ENCODE peak calls at places on chromosomes 5 and 9, in nine cellular contexts. U is transverse colon, K is IMR-90, I is lower leg skin, L is fibroblast of pulmonary artery, D is omental fat pad, C is epithelial cell of esophagus, H is PC-9, V is mesothelial cell of epicardium. R is an unnamed sample.

GRCh38 chr9:87648606-87649005 is 77.3 kb upstream of the CTSL start:
- DNase-seq in U (no peak), K (no peak), I (no peak), L (no peak), D (no peak), C (no peak), H (no peak), V (no peak), R (no peak)

GRCh38 chr5:68116868-68117411 is 98.6 kb upstream of the PIK3R1 start:
- DNase-seq in U (no peak), K (no peak), I (no peak), L (no peak), D (no peak), C (no peak), H (no peak), V (no peak), R (no peak)

GRCh38 chr9:88230612-88231011 is 92.3 kb upstream of the SPATA31C2 start:
- DNase-seq in U (no peak), K (peak), I (no peak), L (peak), D (no peak), C (peak), H (no peak), V (no peak), R (no peak)

GRCh38 chr5:151595411-151595826 is 4.3 kb upstream of the FAT2 start:
- DNase-seq in U (no peak), K (no peak), I (no peak), L (no peak), D (no peak), C (no peak), H (no peak), V (no peak), R (no peak)

GRCh38 chr9:127133739-127134167 is 11.3 kb upstream of the ANGPTL2 start:
- DNase-seq in U (peak), K (peak), I (peak), L (peak), D (no peak), C (peak), H (no peak), V (peak), R (peak)

GRCh38 chr5:67085616-67086015 is 111.0 kb downstream of the CD180 start:
- DNase-seq in U (no peak), K (no peak), I (no peak), L (no peak), D (no peak), C (peak), H (no peak), V (no peak), R (no peak)

GRCh38 chr9:87713278-87713989 is 12.5 kb upstream of the CTSL start:
- DNase-seq in U (peak), K (peak), I (peak), L (peak), D (peak), C (peak), H (peak), V (no peak), R (no peak)

GRCh38 chr5:56026863-56027300 is 32.1 kb upstream of the IL6ST start:
- DNase-seq in U (no peak), K (peak), I (no peak), L (peak), D (no peak), C (peak), H (no peak), V (no peak), R (no peak)

GRCh38 chr9:124262596-124263045 is 4.9 kb downstream of the NEK6 start:
- DNase-seq in U (no peak), K (peak), I (no peak), L (peak), D (no peak), C (no peak), H (no peak), V (no peak), R (no peak)

DNA sequence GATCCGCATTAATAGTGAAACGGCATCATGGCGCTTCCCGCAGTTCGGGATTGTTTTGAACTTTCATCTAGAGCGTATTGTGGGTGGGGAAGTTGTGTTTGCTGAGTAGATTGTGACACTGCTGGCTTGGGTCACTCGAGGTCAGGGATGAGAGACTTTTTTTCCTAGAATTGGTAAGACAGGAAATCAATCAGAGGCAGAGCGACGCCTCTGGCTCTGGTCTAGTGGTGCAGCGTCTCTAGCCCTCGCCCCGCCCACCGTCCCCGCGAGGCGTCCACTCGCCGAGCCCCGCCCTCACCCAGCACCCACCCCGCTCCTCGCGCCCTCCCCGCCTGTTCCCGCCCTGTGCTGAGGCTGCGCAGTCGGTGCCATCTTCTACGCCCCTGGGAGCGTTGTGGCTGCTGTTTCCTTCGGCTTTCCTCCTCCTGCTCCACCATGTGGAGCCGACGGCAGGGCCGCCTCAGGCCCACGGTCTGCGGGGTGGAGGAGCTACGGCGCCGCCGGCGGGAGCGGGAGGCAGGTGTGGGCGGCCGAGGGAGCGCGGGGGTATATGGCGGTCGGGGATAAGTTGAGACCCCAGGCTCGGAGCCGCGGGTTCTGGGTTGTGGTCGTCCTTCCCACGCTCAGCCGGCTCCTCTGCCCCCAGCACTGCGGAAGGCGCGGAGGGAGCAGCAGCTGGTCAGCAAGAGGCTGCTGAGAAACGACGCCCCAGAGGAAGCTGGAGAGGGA is at the start of gene TMCO6:
- DNase-seq in U (peak), K (peak), I (peak), L (peak), D (peak), C (peak), H (peak), V (peak), R (peak)
- TF ChIP-seq CTCF in U (peak), K (peak), I (no peak), L (peak), D (no peak), C (peak), H (peak), V (no peak), R (peak)

GRCh38 chr9:93660647-93661046 is 84.3 kb downstream of the PHF2 start:
- DNase-seq in U (peak), K (no peak), I (no peak), L (no peak), D (no peak), C (no peak), H (no peak), V (no peak), R (no peak)
- TF ChIP-seq CTCF in U (no peak), K (no peak), I (no peak), L (no peak), D (no peak), C (no peak), H (no peak), V (no peak), R (no peak)

GRCh38 chr5:40367260-40367659 is 312.5 kb upstream of the PTGER4 start:
- DNase-seq in U (no peak), K (peak), I (no peak), L (peak), D (no peak), C (no peak), H (no peak), V (no peak), R (no peak)
- TF ChIP-seq CTCF in U (peak), K (peak), I (no peak), L (no peak), D (no peak), C (peak), H (no peak), V (no peak), R (no peak)

DNA sequence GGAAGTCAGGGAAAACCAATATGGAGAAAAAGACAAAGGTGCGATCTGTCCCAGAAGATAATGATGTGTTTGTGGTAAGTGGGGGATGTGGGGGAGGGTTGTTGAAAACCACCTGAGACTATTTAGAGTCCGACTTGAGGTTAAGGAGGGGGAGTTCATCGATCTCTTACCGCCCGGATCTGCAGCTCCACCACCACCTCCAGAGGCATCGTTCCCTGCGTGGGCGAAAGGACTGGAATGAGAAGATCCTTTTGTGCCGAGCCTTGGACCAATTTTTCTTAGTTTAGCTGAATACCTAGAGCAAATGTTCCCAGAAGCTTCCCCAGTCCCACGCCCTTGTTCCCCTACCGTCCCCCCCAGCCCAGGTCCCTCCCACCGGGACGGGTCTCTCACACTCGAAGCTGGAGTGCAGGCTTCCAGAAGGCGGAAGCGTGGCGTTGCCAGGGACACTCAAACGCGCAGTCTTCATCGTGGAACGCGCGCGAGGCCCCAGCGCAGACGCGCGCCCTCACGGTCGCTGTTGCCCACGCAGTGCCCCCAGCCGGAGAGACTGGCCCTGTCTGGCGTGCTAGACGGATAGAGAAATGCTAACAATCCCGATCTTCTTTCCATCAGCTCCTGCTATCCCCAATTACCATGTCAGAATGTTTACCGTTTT is at the start of gene SPATA6L:
- DNase-seq in U (peak), K (peak), I (peak), L (peak), D (peak), C (peak), H (peak), V (peak), R (no peak)
- TF ChIP-seq CTCF in U (no peak), K (no peak), I (no peak), L (peak), D (no peak), C (no peak), H (no peak), V (no peak), R (peak)